ENCODE peak calls at places on chromosomes 2 and 18, in five cellular contexts. T is A549, S is HepG2, B is GM12878, D is K562. C is an unnamed sample.

GRCh38 chr2:161613161-161613560 is 11.1 kb upstream of the SLC4A10 start:
- DNase-seq in T (no peak), D (no peak), S (no peak), B (no peak), C (no peak)

GRCh38 chr2:65402339-65402738 is 30.1 kb downstream of the SPRED2 start:
- DNase-seq in D (no peak), B (no peak), T (no peak), S (no peak), C (no peak)

GRCh38 chr2:33212151-33212550 is 264.3 kb upstream of the RASGRP3 start:
- DNase-seq in D (no peak), S (peak), B (no peak), T (peak), C (no peak)

GRCh38 chr18:47912343-47912742 is 18.1 kb downstream of the SMAD2 start:
- DNase-seq in T (no peak), B (no peak), S (no peak), D (no peak), C (no peak)

GRCh38 chr2:176325732-176326131 is 56.5 kb downstream of the MTX2 start:
- DNase-seq in D (no peak), T (no peak), S (no peak), B (no peak), C (peak)

GRCh38 chr18:2411381-2411977 is 159.8 kb downstream of the METTL4 start:
- DNase-seq in D (no peak), B (no peak), S (no peak), T (no peak), C (no peak)

GRCh38 chr18:8188196-8188595 is 421.0 kb upstream of the RAB12 start:
- DNase-seq in B (no peak), T (no peak), D (no peak), S (no peak), C (no peak)

GRCh38 chr2:26807788-26808460 is 22.1 kb downstream of the CENPA start:
- DNase-seq in D (no peak), S (no peak), B (no peak), T (no peak), C (no peak)

GRCh38 chr18:51323941-51324340 is 126.5 kb upstream of the MEX3C start:
- DNase-seq in B (no peak), S (no peak), D (no peak), T (no peak), C (no peak)

GRCh38 chr2:238160206-238161129 is 1.7 kb downstream of the ERFE start:
- DNase-seq in T (no peak), D (peak), S (peak), B (no peak), C (peak)

GRCh38 chr2:38060206-38060605 is 15.7 kb downstream of the CYP1B1 start:
- DNase-seq in D (no peak), S (no peak), T (no peak), B (no peak), C (no peak)

GRCh38 chr2:173652731-173653426 is 298.2 kb downstream of the CDCA7 start:
- DNase-seq in D (no peak), B (no peak), T (peak), S (peak), C (no peak)

GRCh38 chr2:31580321-31581117 is at the start of gene SRD5A2:
- DNase-seq in T (no peak), S (no peak), B (no peak), D (no peak), C (peak)

GRCh38 chr2:178223806-178224205 is 29.5 kb downstream of the OSBPL6 start:
- DNase-seq in T (no peak), D (no peak), S (no peak), B (no peak), C (no peak)

GRCh38 chr2:222057249-222058073 is 241.3 kb downstream of the PAX3 start:
- DNase-seq in B (no peak), T (peak), S (no peak), D (peak), C (no peak)

GRCh38 chr2:29420484-29420883 is 305.3 kb downstream of the CLIP4 start:
- DNase-seq in S (no peak), B (no peak), T (no peak), D (no peak), C (no peak)

GRCh38 chr2:206614825-206615224 is 27.5 kb upstream of the FAM237A start:
- DNase-seq in T (peak), B (no peak), D (peak), S (no peak), C (no peak)

GRCh38 chr2:19675856-19676460 is 225.8 kb downstream of the TTC32 start:
- DNase-seq in D (no peak), T (no peak), S (no peak), B (no peak), C (no peak)

GRCh38 chr2:45190481-45190880 is 181.2 kb upstream of the SIX2 start:
- DNase-seq in B (no peak), S (peak), D (peak), T (no peak), C (no peak)

GRCh38 chr2:34387536-34387935 is 788.4 kb upstream of the FAM98A start:
- DNase-seq in D (no peak), T (no peak), S (no peak), B (no peak), C (no peak)

GRCh38 chr2:48092846-48093498 is 186.7 kb upstream of the FBXO11 start:
- DNase-seq in T (no peak), S (no peak), D (no peak), B (no peak), C (no peak)

GRCh38 chr18:70464343-70465114 is 175.7 kb downstream of the SOCS6 start:
- DNase-seq in T (peak), S (peak), D (peak), B (no peak), C (peak)

GRCh38 chr2:133602538-133602937 is 34.3 kb upstream of the NCKAP5 start:
- DNase-seq in D (no peak), S (no peak), B (no peak), T (no peak), C (no peak)

GRCh38 chr18:73626221-73626620 is 521.4 kb downstream of the FBXO15 start:
- DNase-seq in D (no peak), T (no peak), S (no peak), B (no peak), C (no peak)

GRCh38 chr2:118811514-118811913 is 35.9 kb downstream of the EN1 start:
- DNase-seq in D (no peak), T (no peak), S (no peak), B (no peak), C (no peak)

GRCh38 chr18:50898908-50899307 is 20.0 kb downstream of the ME2 start:
- DNase-seq in B (no peak), D (no peak), S (no peak), T (no peak), C (no peak)

GRCh38 chr2:11962707-11963358 is 216.4 kb downstream of the LPIN1 start:
- DNase-seq in B (no peak), T (no peak), S (no peak), D (no peak), C (no peak)

GRCh38 chr2:169073211-169073971 is 4.0 kb downstream of the DHRS9 start:
- DNase-seq in T (no peak), B (no peak), S (no peak), D (no peak), C (no peak)

GRCh38 chr2:219457784-219458369 is 23.2 kb downstream of the SPEG start:
- DNase-seq in S (no peak), T (no peak), B (no peak), D (peak), C (peak)

GRCh38 chr18:42392416-42392815 is 437.4 kb downstream of the PIK3C3 start:
- DNase-seq in S (no peak), B (no peak), D (no peak), T (no peak), C (no peak)

GRCh38 chr2:187500585-187501359 is 52.7 kb upstream of the CALCRL start:
- DNase-seq in D (peak), T (peak), B (no peak), S (peak), C (no peak)

GRCh38 chr2:120667981-120668380 is 67.7 kb upstream of the GLI2 start:
- DNase-seq in D (no peak), S (no peak), T (no peak), B (no peak), C (no peak)

GRCh38 chr2:235520787-235521186 is 26.9 kb downstream of the AGAP1 start:
- DNase-seq in S (no peak), T (no peak), D (no peak), B (no peak), C (no peak)

GRCh38 chr2:196823750-196824149 is 14.6 kb upstream of the C2orf66 start:
- DNase-seq in B (no peak), S (no peak), T (peak), D (no peak), C (no peak)

GRCh38 chr2:144132357-144132756 is 387.6 kb downstream of the ZEB2 start:
- DNase-seq in B (no peak), T (no peak), D (no peak), S (no peak), C (no peak)

GRCh38 chr2:176729706-176730569 is 460.7 kb downstream of the MTX2 start:
- DNase-seq in T (no peak), D (no peak), B (no peak), S (no peak), C (no peak)

GRCh38 chr2:108909275-108909823 is 79.7 kb downstream of the EDAR start:
- DNase-seq in S (no peak), B (no peak), T (no peak), D (no peak), C (no peak)

GRCh38 chr2:110858135-110858737 is 125.9 kb downstream of the ACOXL start:
- DNase-seq in S (no peak), D (no peak), T (no peak), B (peak), C (no peak)
- TF ChIP-seq ESRRA in S (no peak), D (no peak), T (no peak), B (no peak), C (no peak)

GRCh38 chr2:241001413-241002274 is 3.2 kb downstream of the SNED1 start:
- DNase-seq in B (no peak), T (no peak), S (no peak), D (no peak), C (no peak)
- TF ChIP-seq ESRRA in B (no peak), T (no peak), S (no peak), D (no peak), C (no peak)

DNA sequence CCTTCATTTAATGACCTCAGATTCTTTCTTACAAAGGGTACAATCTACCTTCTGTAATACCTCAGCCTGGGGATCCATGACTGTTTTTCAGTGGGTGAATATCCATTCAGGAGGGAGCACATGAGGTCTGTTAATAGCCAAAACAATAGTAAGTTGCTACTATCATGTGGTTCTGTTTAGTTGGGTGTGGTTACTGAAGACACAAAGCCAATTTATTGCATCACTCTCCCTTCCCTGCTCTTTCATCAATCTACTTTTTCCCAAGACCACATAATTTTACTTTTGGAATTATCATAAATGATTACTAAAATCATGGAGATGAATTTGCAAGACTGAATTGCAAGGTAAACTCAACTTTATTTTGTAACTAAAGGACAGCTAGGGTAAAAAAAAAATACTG is 254.2 kb downstream of the GALNT13 start:
- DNase-seq in T (no peak), S (no peak), B (no peak), D (no peak), C (no peak)
- TF ChIP-seq ESRRA in T (no peak), S (no peak), B (no peak), D (no peak), C (no peak)

GRCh38 chr2:164897521-164898260 is 56.1 kb upstream of the COBLL1 start:
- DNase-seq in S (peak), B (no peak), T (no peak), D (no peak), C (no peak)

GRCh38 chr2:164896226-164896625 is 54.6 kb upstream of the COBLL1 start:
- DNase-seq in S (no peak), D (no peak), B (no peak), T (no peak), C (no peak)

GRCh38 chr2:164891460-164891859 is 49.8 kb upstream of the COBLL1 start:
- DNase-seq in D (no peak), B (no peak), T (no peak), S (no peak), C (no peak)

GRCh38 chr2:164898475-164898874 is 56.9 kb downstream of the SLC38A11 start:
- DNase-seq in S (peak), B (no peak), D (no peak), T (peak), C (no peak)

GRCh38 chr2:164896634-164897033 is 55.0 kb upstream of the COBLL1 start:
- DNase-seq in T (peak), D (no peak), S (peak), B (no peak), C (no peak)
- TF ChIP-seq ESRRA in T (no peak), D (no peak), S (no peak), B (no peak), C (no peak)